ENCODE peak calls at places on chromosomes 6 and 20, in ten cellular contexts. P is cardiac muscle cell; Y is breast epithelium; N is HCT116; X is CD8-positive, alpha-beta T cell; Z is type B pancreatic cell; U is Peyer's patch; O is osteocyte; H is astrocyte; J is GM06990. M is an unnamed sample.

GRCh38 chr6:135995160-135995898 is 143.8 kb downstream of the PDE7B start:
- DNase-seq in Y (no peak), X (no peak), U (no peak), H (peak; percentile 85), J (no peak), P (no peak), Z (no peak), N (no peak), O (no peak), M (no peak)

GRCh38 chr6:152651986-152652385 is 14.8 kb upstream of the SYNE1 start:
- DNase-seq in Y (no peak), Z (no peak), J (no peak), X (no peak), H (no peak), U (no peak), O (no peak), N (no peak), P (no peak), M (no peak)

GRCh38 chr20:15241696-15242095 is 904.3 kb upstream of the FLRT3 start:
- DNase-seq in X (no peak), H (peak; percentile 27), N (no peak), J (no peak), Z (no peak), P (no peak), Y (no peak), U (no peak), O (no peak), M (no peak)

GRCh38 chr6:119717942-119718341 is 368.4 kb upstream of the MAN1A1 start:
- DNase-seq in O (no peak), P (no peak), N (no peak), X (no peak), Y (no peak), Z (no peak), H (no peak), J (no peak), U (no peak), M (no peak)

GRCh38 chr20:8361008-8361652 is 229.1 kb downstream of the PLCB1 start:
- DNase-seq in U (no peak), H (peak; percentile 67), P (no peak), Z (no peak), J (no peak), X (no peak), N (no peak), Y (no peak), O (no peak), M (no peak)

GRCh38 chr6:48136856-48137255 is 25.9 kb upstream of the PTCHD4 start:
- DNase-seq in J (no peak), O (no peak), U (no peak), Y (no peak), N (no peak), Z (no peak), H (peak; percentile 60), P (no peak), X (no peak), M (no peak)

GRCh38 chr6:45422541-45423110 is 44.9 kb upstream of the SUPT3H start:
- DNase-seq in J (no peak), Z (no peak), H (peak; percentile 55), U (peak; percentile 61), Y (no peak), X (peak; percentile 52), O (no peak), P (peak; percentile 36), N (no peak), M (peak; percentile 26)

GRCh38 chr20:35329435-35330139 is 37.4 kb upstream of the FAM83C start:
- DNase-seq in Y (no peak), P (peak; percentile 48), X (no peak), U (peak; percentile 66), H (no peak), Z (no peak), O (no peak), N (no peak), J (no peak), M (no peak)

DNA sequence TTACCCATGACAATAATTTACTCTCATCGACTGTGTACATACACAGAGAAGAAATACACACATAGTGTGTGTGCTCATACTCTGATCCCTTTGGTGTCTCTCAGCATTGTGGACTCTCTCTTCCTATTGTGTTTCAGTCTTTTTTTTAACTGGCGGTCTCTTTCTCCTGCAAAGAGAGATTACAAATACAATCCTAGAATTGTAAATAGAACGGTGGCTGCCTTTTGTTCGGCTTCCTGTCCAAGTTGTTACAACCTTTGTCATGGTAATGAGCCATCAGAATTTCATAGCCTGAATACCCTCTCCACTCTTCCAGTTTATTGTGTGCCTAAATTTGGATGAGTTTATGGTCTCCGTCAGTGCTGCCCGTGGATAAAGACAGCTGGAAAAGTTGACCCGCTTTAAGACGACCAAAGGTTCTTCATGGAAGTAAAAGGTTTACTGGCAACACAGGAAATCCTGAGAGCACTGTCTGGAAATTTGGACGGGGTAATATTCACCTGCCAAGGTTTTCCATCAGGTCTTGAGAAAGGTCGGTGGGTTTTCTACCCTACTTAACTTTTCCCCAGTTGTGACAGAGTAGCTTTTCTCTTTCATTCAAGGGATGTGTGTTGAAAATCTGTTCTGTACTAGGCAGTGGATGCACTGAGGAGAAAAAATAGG is 263.8 kb downstream of the CD83 start:
- DNase-seq in Z (no peak), H (no peak), J (no peak), P (no peak), X (no peak), O (no peak), N (no peak), U (no peak), Y (no peak), M (no peak)
- TF ChIP-seq CTCF in Z (no peak), H (no peak), J (no peak), P (no peak), X (no peak), O (no peak), N (no peak), U (no peak), Y (no peak), M (no peak)

GRCh38 chr6:161836643-161837448 is 563.0 kb upstream of the AGPAT4 start:
- DNase-seq in N (peak; percentile 7), P (peak; percentile 17), J (no peak), Y (no peak), Z (no peak), X (no peak), O (no peak), H (peak; percentile 20), U (no peak), M (no peak)
- TF ChIP-seq CTCF in N (peak; percentile 52), P (peak; percentile 32), J (no peak), Y (no peak), Z (peak; percentile 70), X (no peak), O (peak; percentile 80), H (peak; percentile 53), U (no peak), M (no peak)

GRCh38 chr6:15997751-15998388 is 131.0 kb upstream of the MYLIP start:
- DNase-seq in O (no peak), Z (no peak), N (no peak), J (no peak), X (no peak), U (no peak), H (no peak), Y (no peak), P (peak; percentile 42), M (no peak)

GRCh38 chr6:15999201-15999600 is 129.7 kb upstream of the MYLIP start:
- DNase-seq in Z (no peak), P (no peak), J (no peak), U (no peak), X (no peak), Y (no peak), O (no peak), N (no peak), H (no peak), M (no peak)

GRCh38 chr6:15993716-15994228 is 135.1 kb upstream of the MYLIP start:
- DNase-seq in H (no peak), N (no peak), X (no peak), P (no peak), Y (no peak), Z (no peak), J (no peak), O (no peak), U (no peak), M (no peak)

GRCh38 chr6:15996030-15996429 is 132.9 kb upstream of the MYLIP start:
- DNase-seq in N (no peak), X (no peak), Z (no peak), O (no peak), U (no peak), Y (no peak), P (no peak), J (no peak), H (no peak), M (no peak)

GRCh38 chr6:15994814-15995459 is 133.9 kb upstream of the MYLIP start:
- DNase-seq in Y (no peak), P (no peak), J (no peak), X (no peak), U (no peak), Z (no peak), N (no peak), H (no peak), O (no peak), M (no peak)
- TF ChIP-seq CTCF in Y (no peak), P (no peak), J (no peak), X (no peak), U (no peak), Z (no peak), N (no peak), H (no peak), O (no peak), M (no peak)

GRCh38 chr20:50280851-50281655 is 90.4 kb downstream of the CEBPB start:
- DNase-seq in X (no peak), O (no peak), H (no peak), U (no peak), Z (no peak), J (no peak), P (no peak), Y (no peak), N (no peak), M (no peak)

GRCh38 chr20:50283370-50283769 is 92.7 kb downstream of the CEBPB start:
- DNase-seq in X (no peak), U (no peak), H (no peak), N (no peak), Z (no peak), Y (no peak), P (no peak), O (no peak), J (no peak), M (no peak)

GRCh38 chr20:50279988-50280850 is 89.6 kb downstream of the CEBPB start:
- DNase-seq in X (no peak), O (no peak), N (no peak), Z (no peak), U (no peak), H (no peak), P (no peak), Y (no peak), J (no peak), M (no peak)

GRCh38 chr20:50282592-50283241 is 92.1 kb downstream of the CEBPB start:
- DNase-seq in O (no peak), Z (no peak), P (no peak), U (no peak), J (no peak), H (no peak), X (no peak), N (no peak), Y (no peak), M (no peak)

DNA sequence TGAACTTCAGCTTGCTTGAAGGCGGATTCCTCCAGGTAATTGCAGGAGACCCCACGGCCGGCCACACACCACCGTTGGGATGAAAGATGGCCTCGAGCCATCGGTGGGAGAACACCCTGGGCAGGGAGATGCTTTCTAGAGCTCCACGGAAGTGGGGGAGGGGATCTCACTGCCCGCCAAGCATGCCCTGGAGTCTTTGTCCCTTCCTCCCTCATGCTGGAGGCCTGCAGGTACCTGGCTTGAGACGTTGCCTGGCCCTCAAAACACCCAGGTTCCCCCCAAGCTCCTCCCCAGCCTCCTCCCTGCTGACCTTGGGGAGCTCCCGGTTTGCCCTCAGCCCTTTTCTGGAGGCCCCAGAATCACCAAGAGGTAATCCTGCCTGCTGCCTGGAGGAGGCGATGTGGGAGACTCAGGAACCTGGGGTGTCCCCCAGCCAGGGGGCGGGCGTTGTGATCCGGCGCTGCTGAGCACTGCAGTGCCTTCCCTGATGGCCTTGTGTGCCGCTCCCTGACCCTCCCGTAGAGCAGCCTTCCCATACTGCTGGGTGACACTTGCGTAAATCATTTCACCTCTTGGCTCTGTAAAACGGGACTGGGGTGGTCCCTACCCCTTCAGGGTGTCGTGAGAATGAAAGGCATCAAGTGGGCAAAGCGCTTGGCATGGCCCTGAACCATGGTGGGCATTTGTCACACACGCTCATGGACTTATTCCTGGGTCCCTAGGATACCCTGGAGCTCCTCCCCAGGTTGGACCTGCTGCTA is 91.4 kb downstream of the CEBPB start:
- DNase-seq in N (no peak), U (no peak), H (no peak), Y (no peak), O (no peak), X (no peak), J (no peak), Z (no peak), P (no peak), M (no peak)
- TF ChIP-seq CTCF in N (peak; percentile 69), U (no peak), H (no peak), Y (no peak), O (peak; percentile 14), X (no peak), J (peak; percentile 16), Z (peak; percentile 21), P (peak; percentile 17), M (no peak)